ENCODE peak calls at places on chromosomes 16 and 17, in seven cellular contexts. Q is AG09319, Z is fibroblast of lung, G is lower lobe of right lung, T is transverse colon, N is body of pancreas, A is breast epithelium. Y is an unnamed sample.

GRCh38 chr16:86901483-86901882 is 323.1 kb downstream of the FOXL1 start:
- DNase-seq in Q (no peak), Z (peak; percentile 28), G (no peak), T (no peak), N (peak; percentile 16), A (no peak), Y (no peak)

GRCh38 chr16:4538386-4539235 is at the start of gene CDIP1:
- DNase-seq in Q (peak; percentile 81), Z (peak; percentile 96), G (peak; percentile 98), T (peak; percentile 97), N (peak; percentile 98), A (peak; percentile 99), Y (peak; percentile 61)

GRCh38 chr16:85173981-85174751 is 61.9 kb upstream of the CIBAR2 start:
- DNase-seq in Q (no peak), Z (peak; percentile 75), G (peak; percentile 42), T (peak; percentile 34), N (peak; percentile 68), A (no peak), Y (no peak)

GRCh38 chr17:71163121-71163812 is 957.6 kb upstream of the SOX9 start:
- DNase-seq in Q (no peak), Z (peak; percentile 9), G (no peak), T (no peak), N (peak; percentile 88), A (no peak), Y (no peak)

GRCh38 chr16:57028086-57028485 is 38.7 kb downstream of the NLRC5 start:
- DNase-seq in Q (no peak), Z (no peak), G (no peak), T (no peak), N (no peak), A (no peak), Y (no peak)

GRCh38 chr16:88768041-88768876 is 16.8 kb downstream of the PIEZO1 start:
- DNase-seq in Q (no peak), Z (peak; percentile 87), G (peak; percentile 87), T (peak; percentile 60), N (peak; percentile 73), A (no peak), Y (no peak)

GRCh38 chr17:38341035-38341721 is 2.6 kb downstream of the GPR179 start:
- DNase-seq in Q (no peak), Z (no peak), G (peak; percentile 64), T (peak; percentile 43), N (peak; percentile 83), A (no peak), Y (no peak)

GRCh38 chr16:55703003-55704001 is 47.5 kb downstream of the SLC6A2 start:
- DNase-seq in Q (peak; percentile 41), Z (peak; percentile 80), G (no peak), T (no peak), N (peak; percentile 33), A (no peak), Y (no peak)

GRCh38 chr16:24689128-24689527 is 40.3 kb upstream of the TNRC6A start:
- DNase-seq in Q (peak; percentile 24), Z (peak; percentile 61), G (no peak), T (no peak), N (peak; percentile 26), A (no peak), Y (no peak)

GRCh38 chr17:55549140-55549539 is 37.9 kb upstream of the SMIM36 start:
- DNase-seq in Q (no peak), Z (no peak), G (no peak), T (no peak), N (no peak), A (no peak), Y (no peak)

GRCh38 chr16:66740533-66740932 is 10.9 kb downstream of the DYNC1LI2 start:
- DNase-seq in Q (no peak), Z (peak; percentile 43), G (no peak), T (peak; percentile 65), N (no peak), A (no peak), Y (no peak)

GRCh38 chr16:11914759-11915643 is 755 bp downstream of the GSPT1 start:
- DNase-seq in Q (no peak), Z (peak; percentile 45), G (peak; percentile 69), T (peak; percentile 53), N (peak; percentile 49), A (no peak), Y (no peak)

GRCh38 chr17:51612692-51613091 is 352.3 kb downstream of the UTP18 start:
- DNase-seq in Q (no peak), Z (no peak), G (no peak), T (no peak), N (no peak), A (no peak), Y (no peak)

GRCh38 chr16:23694707-23695373 is 16.2 kb downstream of the PLK1 start:
- DNase-seq in Q (no peak), Z (peak; percentile 33), G (no peak), T (no peak), N (no peak), A (no peak), Y (no peak)

GRCh38 chr17:29732613-29733012 is 109.9 kb upstream of the CORO6 start:
- DNase-seq in Q (no peak), Z (no peak), G (no peak), T (no peak), N (no peak), A (no peak), Y (no peak)

GRCh38 chr16:53840472-53840871 is 136.5 kb downstream of the FTO start:
- DNase-seq in Q (no peak), Z (no peak), G (no peak), T (no peak), N (no peak), A (no peak), Y (no peak)

GRCh38 chr17:67376892-67377726 is at the start of gene PITPNC1:
- DNase-seq in Q (peak; percentile 81), Z (peak; percentile 86), G (peak; percentile 91), T (peak; percentile 87), N (peak; percentile 91), A (peak; percentile 67), Y (no peak)

GRCh38 chr17:4953461-4953961 is 2.6 kb downstream of the ENO3 start:
- DNase-seq in Q (no peak), Z (peak; percentile 56), G (no peak), T (no peak), N (no peak), A (no peak), Y (no peak)

GRCh38 chr17:42900460-42901331 is at the start of gene G6PC1:
- DNase-seq in Q (no peak), Z (no peak), G (no peak), T (no peak), N (no peak), A (no peak), Y (no peak)

GRCh38 chr17:62823111-62823895 is 15.2 kb upstream of the MARCHF10 start:
- DNase-seq in Q (no peak), Z (no peak), G (no peak), T (no peak), N (no peak), A (no peak), Y (no peak)

GRCh38 chr17:19900809-19901208 is 33.1 kb upstream of the ULK2 start:
- DNase-seq in Q (no peak), Z (no peak), G (no peak), T (no peak), N (no peak), A (no peak), Y (no peak)

DNA sequence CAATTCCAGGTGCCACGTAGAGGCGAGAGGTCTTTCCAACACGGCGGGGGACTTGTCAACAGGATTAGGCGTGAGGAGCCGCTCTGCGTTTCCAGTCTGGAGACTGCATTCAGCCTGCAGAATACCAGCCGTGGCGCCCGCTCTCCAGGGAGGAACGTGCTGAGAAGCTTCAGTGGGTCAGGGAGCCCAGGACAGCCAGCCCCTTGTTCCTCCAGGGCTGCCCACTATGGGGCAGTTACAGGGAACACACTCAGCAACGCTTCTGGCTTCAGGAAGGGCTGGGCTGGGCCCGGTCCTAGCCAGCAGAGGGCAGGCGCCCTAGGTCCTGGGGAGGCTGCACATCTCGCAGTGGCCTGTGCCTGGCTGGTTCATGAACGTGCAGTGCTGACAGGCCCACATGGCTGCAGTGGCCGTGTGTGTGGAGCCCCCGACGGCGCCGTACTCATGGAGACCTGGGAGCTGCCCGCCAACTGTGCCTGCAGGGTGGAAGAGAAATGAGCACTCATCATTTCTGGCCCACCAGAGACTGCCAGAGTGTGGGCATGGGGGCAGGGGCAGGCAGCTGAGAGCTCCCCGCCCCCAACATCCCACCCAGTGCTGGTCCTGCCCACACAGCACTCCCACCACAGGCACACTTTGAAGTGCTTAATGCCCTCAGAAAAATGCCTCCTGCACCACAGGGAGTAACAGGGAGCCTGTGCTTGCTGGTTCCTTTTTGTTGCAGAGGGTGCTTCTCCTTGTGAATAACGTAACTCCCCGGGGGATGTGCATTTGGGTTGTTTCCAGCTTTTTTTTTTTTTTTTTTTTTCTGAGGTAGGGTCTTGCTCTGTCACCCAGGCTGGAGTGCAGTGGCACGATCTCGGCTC is 7.0 kb upstream of the FAAP100 start:
- DNase-seq in Q (no peak), Z (no peak), G (no peak), T (no peak), N (no peak), A (no peak), Y (no peak)
- TF ChIP-seq CTCF in Q (no peak), Z (peak; percentile 10), G (no peak), T (no peak), N (no peak), A (no peak), Y (no peak)

DNA sequence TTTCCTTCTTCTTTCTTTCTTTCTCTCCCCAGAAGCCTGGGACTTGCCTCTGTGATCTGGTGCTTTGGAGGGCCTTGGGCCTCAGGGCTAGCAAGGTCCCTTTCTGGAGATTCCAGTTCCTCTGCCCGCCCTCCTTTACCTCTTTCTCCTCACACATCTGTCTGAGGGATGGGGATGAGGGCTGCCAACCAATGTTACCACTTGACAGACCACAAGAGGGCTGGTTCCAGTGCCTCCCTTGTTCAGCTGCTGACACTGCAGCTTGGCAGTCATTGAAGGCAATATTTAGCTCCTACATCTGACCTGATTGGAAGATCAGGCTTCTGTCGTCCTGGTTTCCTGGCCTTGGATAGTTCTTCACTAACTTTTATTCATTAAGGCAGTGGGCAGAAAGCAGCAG is 3.6 kb upstream of the ZNF652 start:
- DNase-seq in Q (no peak), Z (no peak), G (no peak), T (no peak), N (peak; percentile 19), A (no peak), Y (no peak)
- TF ChIP-seq CTCF in Q (no peak), Z (no peak), G (no peak), T (no peak), N (no peak), A (no peak), Y (peak; percentile 14)

GRCh38 chr16:51039638-51040331 is 111.3 kb downstream of the SALL1 start:
- DNase-seq in Q (no peak), Z (no peak), G (no peak), T (no peak), N (no peak), A (no peak), Y (no peak)
- TF ChIP-seq CTCF in Q (no peak), Z (no peak), G (no peak), T (no peak), N (no peak), A (no peak), Y (no peak)

DNA sequence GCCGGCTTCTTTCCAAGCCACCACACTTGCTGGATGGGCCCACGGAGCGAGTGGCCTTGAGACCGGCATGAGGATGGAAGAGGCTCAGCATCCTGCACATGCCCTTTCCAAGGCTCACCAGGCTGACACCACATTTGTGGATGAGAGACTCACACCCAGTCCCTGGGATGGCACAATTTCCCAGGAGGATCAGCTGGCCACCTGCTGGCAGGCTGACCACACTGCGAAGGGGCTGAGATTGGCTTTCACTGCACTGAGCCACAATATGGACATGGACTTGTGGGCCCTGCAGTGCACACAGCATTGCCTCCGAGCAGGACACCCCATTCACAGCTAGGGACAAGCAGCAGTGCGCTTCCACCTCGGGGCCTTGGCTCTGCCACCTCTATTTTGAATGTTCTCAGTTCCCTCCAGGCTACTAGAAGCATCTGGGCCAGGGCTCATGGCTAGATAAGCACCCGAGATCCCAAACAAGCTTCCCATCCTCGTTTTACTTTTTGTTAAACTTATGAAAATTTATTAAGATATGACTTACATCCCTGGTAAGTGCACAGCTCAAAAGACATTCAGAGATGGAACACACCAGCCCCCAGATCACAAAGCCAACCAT is 25.3 kb upstream of the KSR1 start:
- DNase-seq in Q (peak; percentile 11), Z (peak; percentile 48), G (no peak), T (peak; percentile 28), N (peak; percentile 58), A (no peak), Y (no peak)
- TF ChIP-seq CTCF in Q (peak; percentile 72), Z (peak; percentile 66), G (peak; percentile 60), T (peak; percentile 50), N (no peak), A (peak; percentile 34), Y (peak; percentile 42)